ENCODE peak calls at places on chromosomes 4 and X, in nine cellular contexts. One of them, this sample, is unnamed.

GRCh38 chr4:134548052-134548628 is 346.6 kb upstream of the PABPC4L start:
- DNase-seq in NB4: no peak
- DNase-seq in K562: no peak
- DNase-seq in esophagus muscularis mucosa: no peak
- DNase-seq in spleen: no peak
- DNase-seq in tibial nerve: no peak
- DNase-seq in gastrocnemius medialis: no peak
- DNase-seq in A549: no peak
- DNase-seq in thyroid gland: no peak
- DNase-seq in this sample: no peak

GRCh38 chrX:78327370-78328048 is at the start of gene CYSLTR1:
- DNase-seq in NB4: peak
- DNase-seq in K562: no peak
- DNase-seq in esophagus muscularis mucosa: no peak
- DNase-seq in spleen: no peak
- DNase-seq in tibial nerve: peak
- DNase-seq in gastrocnemius medialis: no peak
- DNase-seq in A549: no peak
- DNase-seq in thyroid gland: no peak
- DNase-seq in this sample: no peak

GRCh38 chrX:144601010-144601409 is 646.3 kb upstream of the SPANXN1 start:
- DNase-seq in NB4: no peak
- DNase-seq in K562: no peak
- DNase-seq in esophagus muscularis mucosa: no peak
- DNase-seq in spleen: no peak
- DNase-seq in tibial nerve: no peak
- DNase-seq in gastrocnemius medialis: no peak
- DNase-seq in A549: no peak
- DNase-seq in thyroid gland: no peak
- DNase-seq in this sample: no peak

GRCh38 chrX:77426811-77427210 is 20.4 kb upstream of the FGF16 start:
- DNase-seq in NB4: no peak
- DNase-seq in K562: no peak
- DNase-seq in esophagus muscularis mucosa: no peak
- DNase-seq in spleen: no peak
- DNase-seq in tibial nerve: no peak
- DNase-seq in gastrocnemius medialis: no peak
- DNase-seq in A549: no peak
- DNase-seq in thyroid gland: no peak
- DNase-seq in this sample: no peak

GRCh38 chr4:878796-879729 is 53.1 kb downstream of the GAK start:
- DNase-seq in NB4: no peak
- DNase-seq in K562: no peak
- DNase-seq in esophagus muscularis mucosa: no peak
- DNase-seq in spleen: no peak
- DNase-seq in tibial nerve: no peak
- DNase-seq in gastrocnemius medialis: no peak
- DNase-seq in A549: no peak
- DNase-seq in thyroid gland: no peak
- DNase-seq in this sample: no peak

GRCh38 chr4:1938027-1938426 is 66.8 kb downstream of the NSD2 start:
- DNase-seq in NB4: no peak
- DNase-seq in K562: no peak
- DNase-seq in esophagus muscularis mucosa: no peak
- DNase-seq in spleen: no peak
- DNase-seq in tibial nerve: no peak
- DNase-seq in gastrocnemius medialis: no peak
- DNase-seq in A549: no peak
- DNase-seq in thyroid gland: no peak
- DNase-seq in this sample: no peak

GRCh38 chr4:38150766-38151165 is 190.6 kb downstream of the PTTG2 start:
- DNase-seq in NB4: no peak
- DNase-seq in K562: no peak
- DNase-seq in esophagus muscularis mucosa: no peak
- DNase-seq in spleen: no peak
- DNase-seq in tibial nerve: no peak
- DNase-seq in gastrocnemius medialis: no peak
- DNase-seq in A549: no peak
- DNase-seq in thyroid gland: no peak
- DNase-seq in this sample: no peak

GRCh38 chr4:152352645-152353116 is 183.2 kb downstream of the FBXW7 start:
- DNase-seq in NB4: peak
- DNase-seq in K562: no peak
- DNase-seq in esophagus muscularis mucosa: no peak
- DNase-seq in spleen: peak
- DNase-seq in tibial nerve: peak
- DNase-seq in gastrocnemius medialis: peak
- DNase-seq in A549: peak
- DNase-seq in thyroid gland: peak
- DNase-seq in this sample: peak

GRCh38 chr4:142984871-142985585 is 138.9 kb upstream of the INPP4B start:
- DNase-seq in NB4: peak
- DNase-seq in K562: no peak
- DNase-seq in esophagus muscularis mucosa: no peak
- DNase-seq in spleen: no peak
- DNase-seq in tibial nerve: no peak
- DNase-seq in gastrocnemius medialis: no peak
- DNase-seq in A549: peak
- DNase-seq in thyroid gland: no peak
- DNase-seq in this sample: peak

GRCh38 chr4:120056249-120056648 is 10.4 kb downstream of the MAD2L1 start:
- DNase-seq in NB4: no peak
- DNase-seq in K562: no peak
- DNase-seq in esophagus muscularis mucosa: no peak
- DNase-seq in spleen: no peak
- DNase-seq in tibial nerve: no peak
- DNase-seq in gastrocnemius medialis: no peak
- DNase-seq in A549: no peak
- DNase-seq in thyroid gland: no peak
- DNase-seq in this sample: no peak

GRCh38 chrX:129115104-129115503 is 408.2 kb downstream of the SMARCA1 start:
- DNase-seq in NB4: peak
- DNase-seq in K562: peak
- DNase-seq in esophagus muscularis mucosa: no peak
- DNase-seq in spleen: no peak
- DNase-seq in tibial nerve: no peak
- DNase-seq in gastrocnemius medialis: no peak
- DNase-seq in A549: peak
- DNase-seq in thyroid gland: peak
- DNase-seq in this sample: peak

GRCh38 chr4:121742794-121743193 is 22.2 kb downstream of the SMIM43 start:
- DNase-seq in NB4: no peak
- DNase-seq in K562: no peak
- DNase-seq in esophagus muscularis mucosa: no peak
- DNase-seq in spleen: no peak
- DNase-seq in tibial nerve: no peak
- DNase-seq in gastrocnemius medialis: no peak
- DNase-seq in A549: no peak
- DNase-seq in thyroid gland: no peak
- DNase-seq in this sample: no peak

GRCh38 chr4:167021545-167022155 is 212.6 kb downstream of the SPOCK3 start:
- DNase-seq in NB4: peak
- DNase-seq in K562: peak
- DNase-seq in esophagus muscularis mucosa: no peak
- DNase-seq in spleen: peak
- DNase-seq in tibial nerve: peak
- DNase-seq in gastrocnemius medialis: peak
- DNase-seq in A549: peak
- DNase-seq in thyroid gland: peak
- DNase-seq in this sample: peak

GRCh38 chr4:107600456-107600855 is 119.6 kb downstream of the PAPSS1 start:
- DNase-seq in NB4: no peak
- DNase-seq in K562: no peak
- DNase-seq in esophagus muscularis mucosa: no peak
- DNase-seq in spleen: no peak
- DNase-seq in tibial nerve: no peak
- DNase-seq in gastrocnemius medialis: no peak
- DNase-seq in A549: no peak
- DNase-seq in thyroid gland: no peak
- DNase-seq in this sample: no peak

DNA sequence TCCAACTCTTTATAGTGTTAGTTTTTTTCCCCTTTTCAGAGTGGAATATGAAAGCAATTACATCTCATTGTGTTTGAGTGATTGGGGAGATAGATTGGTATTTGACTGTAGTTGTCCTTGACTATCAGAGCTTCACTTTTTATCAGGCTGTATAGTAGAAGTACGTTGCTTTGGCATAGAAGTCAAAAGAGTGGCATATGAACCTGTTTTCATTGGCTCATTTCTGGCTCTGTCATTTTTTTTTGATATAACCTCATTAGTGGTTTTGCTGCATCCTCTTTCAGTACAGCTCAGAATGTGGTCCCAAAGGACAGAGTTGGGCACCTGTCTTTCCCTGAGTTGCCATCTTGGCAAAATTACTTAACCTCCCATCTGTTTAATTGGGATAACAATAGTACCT is 1.4 kb downstream of the TMA16 start:
- DNase-seq in NB4: peak
- DNase-seq in K562: no peak
- DNase-seq in esophagus muscularis mucosa: no peak
- DNase-seq in spleen: no peak
- DNase-seq in tibial nerve: no peak
- DNase-seq in gastrocnemius medialis: no peak
- DNase-seq in A549: no peak
- DNase-seq in thyroid gland: no peak
- DNase-seq in this sample: peak
- TF ChIP-seq POLR2A in NB4: no peak
- TF ChIP-seq POLR2A in K562: no peak
- TF ChIP-seq POLR2A in esophagus muscularis mucosa: no peak
- TF ChIP-seq POLR2A in spleen: no peak
- TF ChIP-seq POLR2A in tibial nerve: no peak
- TF ChIP-seq POLR2A in gastrocnemius medialis: no peak
- TF ChIP-seq POLR2A in A549: no peak
- TF ChIP-seq POLR2A in thyroid gland: no peak
- TF ChIP-seq POLR2A in this sample: no peak

DNA sequence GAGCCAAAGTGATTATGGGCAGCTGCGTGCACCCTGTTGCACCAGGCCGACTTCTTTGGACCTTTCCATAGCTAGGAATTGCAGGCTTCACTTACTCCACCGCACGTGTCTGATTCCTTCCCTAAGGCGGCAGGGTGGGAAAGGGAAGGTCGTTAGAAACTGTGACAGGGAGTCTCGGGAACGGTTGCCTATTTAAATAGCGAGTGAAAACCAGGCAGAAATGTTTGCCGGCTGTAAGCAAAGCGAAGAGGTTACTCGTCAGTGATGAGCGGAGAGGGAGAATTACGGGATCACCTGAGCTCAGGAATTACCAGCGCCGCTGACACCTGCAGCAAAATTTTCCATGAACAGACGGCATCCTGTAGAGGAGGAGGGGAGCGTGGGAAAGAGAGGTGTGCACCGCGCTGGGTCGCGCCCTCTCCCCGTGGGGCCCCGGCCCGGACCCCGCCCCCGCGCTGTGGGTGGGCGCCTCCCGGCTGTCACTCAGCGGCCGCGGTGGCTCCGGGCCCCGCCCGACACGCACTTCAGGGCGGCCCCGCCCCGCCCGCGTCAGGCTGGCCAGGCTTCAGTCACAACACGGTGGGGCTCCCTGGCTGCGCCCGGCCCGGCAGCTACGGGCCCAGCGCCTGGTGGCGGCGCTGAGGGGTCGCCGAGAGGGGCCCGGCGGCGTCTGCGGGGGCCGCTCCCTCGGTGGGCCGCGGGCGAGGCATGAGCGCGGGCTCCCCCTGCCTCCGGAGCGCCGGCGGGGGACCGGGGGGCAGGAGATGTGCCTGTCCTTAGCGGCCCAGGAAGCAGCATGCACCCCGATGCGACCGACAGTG is at the start of gene SNX25:
- DNase-seq in NB4: peak
- DNase-seq in K562: peak
- DNase-seq in esophagus muscularis mucosa: no peak
- DNase-seq in spleen: peak
- DNase-seq in tibial nerve: peak
- DNase-seq in gastrocnemius medialis: peak
- DNase-seq in A549: peak
- DNase-seq in thyroid gland: peak
- DNase-seq in this sample: peak
- TF ChIP-seq POLR2A in NB4: peak
- TF ChIP-seq POLR2A in K562: no peak
- TF ChIP-seq POLR2A in esophagus muscularis mucosa: peak
- TF ChIP-seq POLR2A in spleen: no peak
- TF ChIP-seq POLR2A in tibial nerve: peak
- TF ChIP-seq POLR2A in gastrocnemius medialis: peak
- TF ChIP-seq POLR2A in A549: peak
- TF ChIP-seq POLR2A in thyroid gland: peak
- TF ChIP-seq POLR2A in this sample: peak

DNA sequence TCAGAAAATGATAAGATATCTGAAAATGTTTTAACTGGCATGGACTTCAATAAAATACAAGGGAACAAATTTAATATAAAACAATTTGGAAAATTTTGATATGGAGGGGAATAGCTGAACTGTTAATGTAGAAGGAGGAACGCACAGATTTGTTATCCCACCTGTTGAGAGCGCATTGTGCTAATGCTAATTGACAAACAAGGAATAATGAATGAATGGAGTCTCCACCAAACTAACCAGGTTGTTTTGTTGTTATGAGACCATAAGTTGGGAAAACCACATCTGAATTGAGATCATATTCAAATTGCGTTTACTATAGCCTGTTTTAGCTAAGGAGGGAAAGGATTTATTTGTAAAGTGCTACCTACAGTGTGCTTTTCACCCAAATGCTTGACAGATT is 195.6 kb downstream of the ADGRL3 start:
- DNase-seq in NB4: no peak
- DNase-seq in K562: no peak
- DNase-seq in esophagus muscularis mucosa: no peak
- DNase-seq in spleen: no peak
- DNase-seq in tibial nerve: no peak
- DNase-seq in gastrocnemius medialis: no peak
- DNase-seq in A549: no peak
- DNase-seq in thyroid gland: no peak
- DNase-seq in this sample: no peak
- TF ChIP-seq POLR2A in NB4: no peak
- TF ChIP-seq POLR2A in K562: no peak
- TF ChIP-seq POLR2A in esophagus muscularis mucosa: no peak
- TF ChIP-seq POLR2A in spleen: no peak
- TF ChIP-seq POLR2A in tibial nerve: no peak
- TF ChIP-seq POLR2A in gastrocnemius medialis: no peak
- TF ChIP-seq POLR2A in A549: no peak
- TF ChIP-seq POLR2A in thyroid gland: no peak
- TF ChIP-seq POLR2A in this sample: no peak

DNA sequence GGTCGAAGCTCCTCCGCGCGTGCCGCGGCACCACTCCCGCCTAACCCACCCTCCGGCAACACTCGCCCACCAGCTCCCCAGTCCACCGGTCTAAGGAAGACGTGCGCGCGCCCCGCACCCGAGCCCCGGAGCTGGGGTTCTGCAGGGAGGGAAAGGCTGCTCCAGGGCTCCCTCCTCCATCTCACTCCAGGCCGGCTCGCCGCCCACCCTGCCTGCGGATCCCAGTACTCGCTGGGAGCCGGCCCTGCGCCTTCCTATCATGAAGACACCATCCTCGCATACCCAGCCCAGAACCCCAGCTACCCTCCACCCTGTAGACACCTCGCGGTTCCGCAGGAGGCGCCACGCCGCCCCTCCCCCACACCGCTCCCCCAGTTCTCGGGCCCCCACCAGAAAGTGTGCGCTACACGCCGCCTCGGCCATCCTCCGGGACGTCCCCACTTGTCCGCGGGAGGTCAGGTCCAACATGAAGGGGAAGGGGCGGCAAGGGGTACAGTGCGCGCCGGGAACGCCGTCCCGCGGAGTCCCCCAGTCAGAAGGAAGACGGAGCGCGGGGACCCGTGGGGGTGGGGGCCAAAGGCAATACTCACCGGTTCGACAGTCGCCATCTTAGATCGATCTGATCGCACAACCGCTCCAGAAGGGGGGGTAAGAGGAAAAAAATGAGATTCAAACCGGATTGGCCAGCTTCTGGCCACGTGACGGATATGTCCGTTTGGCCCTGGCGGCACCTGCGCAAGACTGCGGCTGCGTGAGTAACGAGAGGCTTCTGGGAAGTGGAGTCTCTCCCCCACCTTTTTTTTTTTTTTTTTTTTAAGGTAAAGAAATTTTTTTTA is at the start of gene EIF4E:
- DNase-seq in NB4: peak
- DNase-seq in K562: peak
- DNase-seq in esophagus muscularis mucosa: peak
- DNase-seq in spleen: peak
- DNase-seq in tibial nerve: peak
- DNase-seq in gastrocnemius medialis: peak
- DNase-seq in A549: peak
- DNase-seq in thyroid gland: peak
- DNase-seq in this sample: peak
- TF ChIP-seq POLR2A in NB4: peak
- TF ChIP-seq POLR2A in K562: peak
- TF ChIP-seq POLR2A in esophagus muscularis mucosa: no peak
- TF ChIP-seq POLR2A in spleen: no peak
- TF ChIP-seq POLR2A in tibial nerve: peak
- TF ChIP-seq POLR2A in gastrocnemius medialis: peak
- TF ChIP-seq POLR2A in A549: no peak
- TF ChIP-seq POLR2A in thyroid gland: no peak
- TF ChIP-seq POLR2A in this sample: peak

This sample was measured in erythroblast.